ENCODE peak calls at places on chromosomes 2 and 18, in six cellular contexts. X is A549, S is right lobe of liver, D is transverse colon, Z is H1, F is PC-9. H is an unnamed sample.
A peak's percentile ranks its signal among the peaks of the same experiment; 100 is the strongest.

GRCh38 chr2:658426-658825 is 18.8 kb downstream of the TMEM18 start:
- DNase-seq in D (no peak), S (no peak), X (no peak), F (no peak), Z (no peak), H (no peak)

GRCh38 chr2:953408-953807 is 2.8 kb downstream of the SNTG2 start:
- DNase-seq in F (no peak), S (no peak), X (no peak), Z (no peak), D (no peak), H (no peak)

GRCh38 chr2:61510674-61511671 is 27.2 kb downstream of the XPO1 start:
- DNase-seq in F (no peak), D (no peak), Z (no peak), S (no peak), X (no peak), H (no peak)

GRCh38 chr18:34771958-34772357 is 61.9 kb downstream of the DTNA start:
- DNase-seq in F (no peak), S (no peak), D (no peak), Z (no peak), X (no peak), H (no peak)

GRCh38 chr2:196170681-196171247 is 614 bp downstream of the STK17B start:
- DNase-seq in S (peak; percentile 55), Z (no peak), D (peak; percentile 34), F (peak; percentile 43), X (peak; percentile 31), H (peak; percentile 46)

GRCh38 chr2:204453730-204454167 is 91.5 kb upstream of the PARD3B start:
- DNase-seq in S (no peak), Z (no peak), F (no peak), D (peak; percentile 47), X (peak; percentile 51), H (peak; percentile 61)

GRCh38 chr2:116810645-116811044 is 1003.8 kb upstream of the DDX18 start:
- DNase-seq in X (no peak), S (no peak), Z (no peak), D (no peak), F (no peak), H (no peak)

GRCh38 chr2:54657664-54658083 is 65.8 kb upstream of the EML6 start:
- DNase-seq in F (no peak), Z (no peak), D (peak; percentile 66), X (peak; percentile 68), S (peak; percentile 73), H (peak; percentile 71)

GRCh38 chr2:197851451-197851850 is 47.1 kb downstream of the PLCL1 start:
- DNase-seq in X (no peak), Z (no peak), D (no peak), F (no peak), S (no peak), H (no peak)

GRCh38 chr18:35155403-35156117 is 85.3 kb upstream of the ZNF397 start:
- DNase-seq in F (no peak), D (no peak), Z (no peak), S (no peak), X (no peak), H (no peak)

GRCh38 chr2:8525582-8526402 is 156.1 kb upstream of the ID2 start:
- DNase-seq in D (peak; percentile 90), X (peak; percentile 19), S (peak; percentile 89), F (no peak), Z (peak; percentile 10), H (peak; percentile 89)

GRCh38 chr2:36376992-36377738 is 21.6 kb downstream of the CRIM1 start:
- DNase-seq in F (peak; percentile 99), S (no peak), Z (no peak), D (peak; percentile 79), X (peak; percentile 80), H (peak; percentile 79)

GRCh38 chr18:39701839-39702238 is 2136.2 kb upstream of the CELF4 start:
- DNase-seq in D (no peak), Z (no peak), X (peak; percentile 51), F (peak; percentile 67), S (no peak), H (no peak)

GRCh38 chr2:105409717-105410116 is 10.9 kb upstream of the FHL2 start:
- DNase-seq in F (no peak), X (peak; percentile 45), Z (no peak), D (peak; percentile 54), S (peak; percentile 91), H (no peak)

GRCh38 chr2:85986121-85986520 is 97.3 kb upstream of the ST3GAL5 start:
- DNase-seq in Z (no peak), X (no peak), S (no peak), D (no peak), F (no peak), H (peak; percentile 11)

GRCh38 chr2:148701039-148701438 is 56.5 kb downstream of the EPC2 start:
- DNase-seq in D (no peak), X (no peak), Z (no peak), S (no peak), F (no peak), H (no peak)

GRCh38 chr2:148704247-148704646 is 59.7 kb downstream of the EPC2 start:
- DNase-seq in X (no peak), Z (no peak), F (no peak), S (no peak), D (no peak), H (no peak)

GRCh38 chr2:148701877-148702276 is 57.3 kb downstream of the EPC2 start:
- DNase-seq in S (no peak), D (no peak), Z (no peak), X (no peak), F (no peak), H (no peak)

GRCh38 chr2:148702475-148702874 is 57.9 kb downstream of the EPC2 start:
- DNase-seq in D (no peak), X (no peak), F (no peak), Z (no peak), S (no peak), H (no peak)

DNA sequence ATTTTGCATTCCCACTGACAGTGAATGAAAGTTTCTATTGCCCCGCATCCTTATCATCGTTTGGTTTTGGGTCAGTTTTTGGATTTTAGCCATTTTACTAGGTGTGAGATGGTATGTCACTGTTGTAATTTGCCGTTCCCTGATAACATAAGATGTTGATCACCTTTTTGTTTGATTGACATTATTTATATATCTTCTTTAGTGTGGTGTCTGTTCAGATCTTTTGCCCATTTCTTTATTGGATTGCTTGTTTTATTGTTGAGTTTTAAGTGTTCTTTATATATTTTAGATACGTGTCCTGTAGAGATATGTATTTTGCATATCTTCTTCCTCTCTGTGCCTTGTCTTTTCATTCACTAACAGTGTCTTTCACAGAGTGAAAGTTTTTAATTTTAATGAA is 55.3 kb downstream of the EPC2 start:
- DNase-seq in X (no peak), S (no peak), D (no peak), F (no peak), Z (no peak), H (no peak)
- H3K9me3 ChIP-seq in X (peaks cover 23% of the 10 kb centered on the region), S (no peaks in the 10 kb centered on the region), D (peaks cover 13% of the 10 kb centered on the region), F (no peaks in the 10 kb centered on the region), Z (peaks cover 16% of the 10 kb centered on the region), H (no peaks in the 10 kb centered on the region)

DNA sequence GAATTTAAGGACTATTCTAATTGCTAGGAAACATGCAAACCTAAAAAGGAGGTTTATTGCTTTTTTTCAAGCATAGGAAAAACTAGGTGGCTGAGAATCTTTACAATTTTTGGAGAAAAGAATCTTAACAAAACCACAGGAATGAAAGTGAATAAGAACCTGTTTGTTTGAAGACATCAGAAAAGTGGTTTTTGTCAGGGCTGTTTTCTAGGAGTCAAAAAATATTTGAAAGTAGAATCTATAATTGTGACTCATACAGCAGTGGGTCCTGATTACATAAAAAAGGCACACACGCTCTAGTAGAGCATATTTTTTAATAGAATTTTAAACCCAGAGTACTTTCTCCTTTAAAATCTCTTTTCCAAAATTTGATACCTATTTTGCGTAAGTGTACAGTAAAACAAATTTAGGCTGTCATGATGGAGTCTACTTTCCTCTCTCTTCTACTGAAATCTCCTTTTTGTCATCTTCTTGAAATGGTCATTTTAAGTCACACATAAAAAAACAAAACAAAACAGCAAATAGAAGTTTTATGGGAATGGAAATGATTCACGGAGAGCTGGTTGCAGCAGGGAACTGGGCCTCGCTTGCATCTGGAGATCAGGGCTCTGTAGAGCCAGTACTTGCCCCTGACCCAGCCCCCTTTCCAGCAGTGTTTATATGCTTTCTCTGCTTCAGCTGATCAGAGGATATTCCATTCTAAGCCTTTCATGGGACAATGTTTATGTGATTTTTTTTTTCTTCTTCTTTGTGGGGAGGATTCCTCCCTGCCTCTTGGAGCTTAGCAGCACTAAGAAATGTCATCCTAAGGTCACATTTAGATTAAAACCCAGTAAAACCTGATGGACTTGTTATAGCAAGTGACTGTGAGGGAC is 59.1 kb upstream of the PELI1 start:
- DNase-seq in D (no peak), S (no peak), F (peak; percentile 97), Z (no peak), X (no peak), H (no peak)
- H3K4me3 ChIP-seq in D (no peak overlapping the region), S (no peak overlapping the region), F (peak overlapping the region; percentile 40), Z (no peak overlapping the region), X (no peak overlapping the region), H (no peak overlapping the region)

GRCh38 chr18:29361843-29362242 is 1184.9 kb upstream of the CDH2 start:
- DNase-seq in S (no peak), D (no peak), Z (peak; percentile 36), X (peak; percentile 0), F (no peak), H (no peak)
- H3K9me3 ChIP-seq in S (no peaks in the 10 kb centered on the region), D (no peaks in the 10 kb centered on the region), Z (no peaks in the 10 kb centered on the region), X (no peaks in the 10 kb centered on the region), F (no peaks in the 10 kb centered on the region), H (no peaks in the 10 kb centered on the region)

DNA sequence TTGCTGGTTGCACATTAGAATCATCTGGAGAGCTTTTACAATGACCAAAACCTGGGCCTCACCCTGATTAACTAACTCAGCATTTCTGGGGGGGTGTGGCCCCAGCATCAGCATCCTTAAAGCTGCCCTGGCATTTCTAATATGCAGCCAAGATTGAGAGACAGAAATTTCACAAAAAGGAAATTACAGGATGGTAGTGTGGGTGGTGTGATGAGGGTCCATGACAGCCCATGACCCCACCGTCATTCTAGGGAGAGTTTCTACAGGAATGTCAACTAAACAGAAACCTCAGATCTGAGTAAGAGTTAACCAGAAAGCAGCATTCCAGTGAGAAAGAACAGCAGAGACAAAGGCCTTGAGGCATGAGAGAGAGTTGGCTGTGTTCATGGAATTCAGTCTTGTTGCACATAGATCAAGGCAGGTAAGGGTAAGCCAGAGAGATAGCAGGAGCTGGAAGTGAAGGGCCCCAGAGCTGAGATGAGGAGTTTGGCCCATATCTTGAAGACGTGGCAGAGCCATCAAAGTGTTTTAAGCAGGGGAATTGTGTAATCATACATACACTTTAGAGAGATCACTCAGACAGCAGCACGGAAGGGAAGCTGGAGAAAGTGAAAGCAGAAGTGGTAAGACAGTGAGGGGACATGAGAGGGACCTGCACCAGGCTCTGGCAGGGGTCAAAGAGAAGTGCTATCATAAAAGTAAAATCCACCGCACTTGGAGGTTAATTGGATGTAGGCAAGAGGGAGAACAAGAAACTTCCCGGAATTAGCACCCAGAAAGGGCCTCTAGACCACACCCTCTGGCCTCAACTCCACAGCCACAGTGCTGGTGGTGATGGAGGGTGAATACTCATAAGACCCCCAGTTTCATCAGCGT is 7.8 kb upstream of the TRABD2A start:
- DNase-seq in S (no peak), F (no peak), D (peak; percentile 52), Z (no peak), X (no peak), H (peak; percentile 42)
- H3K4me3 ChIP-seq in S (no peak overlapping the region), F (no peak overlapping the region), D (no peak overlapping the region), Z (no peak overlapping the region), X (no peak overlapping the region), H (peak overlapping the region; percentile 13)